ENCODE peak calls at places on chromosomes 5 and 9, in five cellular contexts. S, L, K, H and B are unnamed samples. For H3K4me1 and H3K36me3, the result is how much of the 10 kb centered on the place peaks cover.

GRCh38 chr9:34546102-34546833 is 23.5 kb upstream of the ENHO start:
- DNase-seq in L (no peak), H (no peak), S (no peak), K (no peak), B (no peak)

GRCh38 chr5:144566747-144567415 is 396.2 kb downstream of the KCTD16 start:
- DNase-seq in K (no peak), L (no peak), S (no peak), H (no peak), B (no peak)

GRCh38 chr9:109914280-109915027 is 134.5 kb downstream of the PALM2AKAP2 start:
- DNase-seq in H (no peak), K (no peak), S (no peak), L (no peak), B (no peak)

GRCh38 chr5:132096904-132097303 is 23.3 kb downstream of the CSF2 start:
- DNase-seq in L (no peak), S (no peak), K (no peak), H (no peak), B (no peak)

GRCh38 chr5:16665611-16666010 is 48.8 kb upstream of the RETREG1 start:
- DNase-seq in L (no peak), S (no peak), K (no peak), H (no peak), B (no peak)

GRCh38 chr5:141957367-141957993 is 522 bp downstream of the PCDH12 start:
- DNase-seq in K (no peak), H (peak), S (no peak), L (peak), B (no peak)

GRCh38 chr5:107449369-107449768 is 221.4 kb downstream of the EFNA5 start:
- DNase-seq in S (no peak), L (no peak), H (no peak), K (no peak), B (no peak)

GRCh38 chr9:22809371-22809770 is 362.7 kb downstream of the DMRTA1 start:
- DNase-seq in K (no peak), H (no peak), S (no peak), L (no peak), B (no peak)

GRCh38 chr5:132905938-132906337 is 32.5 kb downstream of the LEAP2 start:
- DNase-seq in S (no peak), H (peak), K (no peak), L (no peak), B (no peak)

GRCh38 chr5:150692276-150692675 is 8.6 kb downstream of the RBM22 start:
- DNase-seq in H (no peak), L (no peak), S (no peak), K (no peak), B (no peak)

GRCh38 chr5:135955525-135955924 is 742 bp upstream of the LECT2 start:
- DNase-seq in K (no peak), S (no peak), L (no peak), H (no peak), B (no peak)

GRCh38 chr5:123089572-123089970 is 530 bp downstream of the PRDM6 start:
- DNase-seq in S (no peak), K (no peak), L (no peak), H (peak), B (no peak)

GRCh38 chr9:21252727-21253547 is 13.1 kb upstream of the IFNA14 start:
- DNase-seq in K (no peak), S (no peak), L (no peak), H (peak), B (no peak)

GRCh38 chr5:106399381-106399780 is 1271.4 kb downstream of the EFNA5 start:
- DNase-seq in H (no peak), L (no peak), K (no peak), S (no peak), B (no peak)

GRCh38 chr5:2251751-2252150 is 369.0 kb upstream of the IRX4 start:
- DNase-seq in S (no peak), K (no peak), L (no peak), H (no peak), B (no peak)

GRCh38 chr5:96339862-96340261 is 93.2 kb downstream of the PCSK1 start:
- DNase-seq in S (no peak), H (no peak), L (no peak), K (no peak), B (no peak)

GRCh38 chr9:1117439-1117838 is 67.3 kb downstream of the DMRT2 start:
- DNase-seq in H (no peak), S (no peak), L (no peak), K (no peak), B (no peak)

GRCh38 chr9:124766815-124767554 is 4.1 kb downstream of the NR6A1 start:
- DNase-seq in L (no peak), S (no peak), K (no peak), H (no peak), B (no peak)

GRCh38 chr9:131281119-131281965 is 5.0 kb upstream of the FAM78A start:
- DNase-seq in L (peak), K (no peak), S (no peak), H (no peak), B (no peak)

GRCh38 chr5:153629027-153629426 is 138.6 kb downstream of the GRIA1 start:
- DNase-seq in L (no peak), S (no peak), K (no peak), H (peak), B (no peak)

GRCh38 chr9:92659601-92660000 is 10.3 kb downstream of the IPPK start:
- DNase-seq in L (no peak), S (no peak), H (no peak), K (no peak), B (no peak)

GRCh38 chr5:114361724-114362196 is at the start of gene KCNN2:
- DNase-seq in L (peak), H (no peak), S (peak), K (no peak), B (peak)

GRCh38 chr9:116027511-116027910 is 126.1 kb upstream of the PAPPA start:
- DNase-seq in S (no peak), K (no peak), H (no peak), L (no peak), B (no peak)

GRCh38 chr9:130499804-130500263 is 55.1 kb downstream of the ASS1 start:
- DNase-seq in L (peak), S (no peak), K (no peak), H (peak), B (peak)

GRCh38 chr9:89226076-89226475 is 47.5 kb upstream of the SHC3 start:
- DNase-seq in H (no peak), S (no peak), K (no peak), L (no peak), B (no peak)

GRCh38 chr5:28954074-28954473 is 1915.7 kb upstream of the CDH9 start:
- DNase-seq in H (no peak), K (no peak), L (no peak), S (no peak), B (no peak)

GRCh38 chr5:138491669-138492551 is 26.6 kb downstream of the EGR1 start:
- DNase-seq in K (peak), H (peak), L (peak), S (peak), B (peak)

GRCh38 chr9:19656704-19657103 is 132.1 kb downstream of the SLC24A2 start:
- DNase-seq in L (no peak), S (no peak), H (no peak), K (no peak), B (no peak)

GRCh38 chr9:105171076-105171475 is 73.4 kb upstream of the SLC44A1 start:
- DNase-seq in K (no peak), H (no peak), S (no peak), L (no peak), B (no peak)

GRCh38 chr5:176360894-176361436 is 599 bp downstream of the KIAA1191 start:
- DNase-seq in K (no peak), L (no peak), H (peak), S (no peak), B (peak)

GRCh38 chr9:130319944-130320696 is 54.6 kb downstream of the HMCN2 start:
- DNase-seq in S (no peak), K (no peak), L (no peak), H (no peak), B (no peak)

GRCh38 chr9:73423891-73424290 is 272.2 kb downstream of the ANXA1 start:
- DNase-seq in H (no peak), K (no peak), L (no peak), S (no peak), B (no peak)

GRCh38 chr5:142817961-142818431 is 47.8 kb downstream of the ARHGAP26 start:
- DNase-seq in H (no peak), S (no peak), L (peak), K (no peak), B (peak)

GRCh38 chr9:128034821-128035764 is 32.0 kb downstream of the NAIF1 start:
- DNase-seq in H (peak), L (peak), K (peak), S (peak), B (peak)

GRCh38 chr5:142837274-142837673 is 67.1 kb downstream of the ARHGAP26 start:
- DNase-seq in K (no peak), L (no peak), H (no peak), S (no peak), B (no peak)

GRCh38 chr9:35636135-35636876 is 14.4 kb downstream of the SIT1 start:
- DNase-seq in L (no peak), H (no peak), S (no peak), K (no peak), B (no peak)
- H3K4me1 ChIP-seq in L (under half), H (under half), S (under half), K (under half), B (under half)

DNA sequence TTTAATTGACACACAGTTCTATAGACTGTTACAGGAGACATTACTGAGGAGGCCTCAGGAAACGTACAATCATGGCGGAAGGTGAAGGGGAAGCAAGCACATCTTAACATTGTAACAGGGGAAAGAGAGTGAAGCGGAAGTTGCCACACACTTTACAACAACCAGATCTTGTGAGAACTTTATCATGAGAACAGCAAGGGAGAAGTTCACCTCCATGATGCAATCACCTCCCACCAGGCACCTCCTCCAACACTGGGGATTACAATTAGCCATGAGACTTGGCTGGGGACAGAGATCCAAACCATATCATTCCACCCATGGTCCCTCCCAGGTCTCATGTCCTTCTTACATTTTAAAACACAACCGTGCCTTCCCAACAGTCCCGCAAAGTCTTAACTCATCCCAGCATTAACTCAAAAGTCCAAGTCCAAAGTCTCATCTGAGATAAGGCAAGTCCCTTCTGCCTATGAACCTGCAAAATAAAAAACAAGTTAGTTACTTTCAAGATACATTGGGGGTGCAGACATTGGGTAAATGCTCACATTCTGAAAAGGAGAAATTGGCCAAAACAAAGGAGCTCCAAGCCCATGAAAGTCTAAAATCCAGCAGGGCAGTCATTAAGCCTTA is 138.3 kb downstream of the TMEM161B start:
- DNase-seq in H (no peak), L (no peak), K (no peak), S (no peak), B (no peak)
- H3K4me3 ChIP-seq in H (no peak), L (no peak), K (no peak), S (no peak), B (no peak)

DNA sequence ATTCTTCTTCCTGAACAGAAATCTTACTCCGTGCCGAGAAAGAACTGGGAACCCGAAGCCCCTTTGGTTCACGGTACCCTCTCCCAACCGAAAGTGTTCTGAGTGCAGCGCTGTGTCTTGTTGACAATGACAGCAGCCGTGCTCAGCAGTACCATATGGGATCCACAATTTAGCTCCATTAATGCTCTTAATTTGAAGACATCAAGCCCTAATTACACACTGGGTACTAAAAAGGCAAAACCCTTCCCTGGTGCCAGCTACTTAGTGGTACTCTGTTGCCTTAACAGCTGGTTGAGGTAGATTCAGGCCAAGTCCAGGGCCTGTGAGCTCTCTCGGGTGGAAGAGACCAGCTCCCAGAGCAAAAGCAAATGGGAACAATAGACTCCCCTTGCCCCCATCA is 24.5 kb downstream of the DDX31 start:
- DNase-seq in S (no peak), H (no peak), K (no peak), L (no peak), B (no peak)
- H3K36me3 ChIP-seq in S (half or more), H (half or more), K (half or more), L (under half), B (half or more)

DNA sequence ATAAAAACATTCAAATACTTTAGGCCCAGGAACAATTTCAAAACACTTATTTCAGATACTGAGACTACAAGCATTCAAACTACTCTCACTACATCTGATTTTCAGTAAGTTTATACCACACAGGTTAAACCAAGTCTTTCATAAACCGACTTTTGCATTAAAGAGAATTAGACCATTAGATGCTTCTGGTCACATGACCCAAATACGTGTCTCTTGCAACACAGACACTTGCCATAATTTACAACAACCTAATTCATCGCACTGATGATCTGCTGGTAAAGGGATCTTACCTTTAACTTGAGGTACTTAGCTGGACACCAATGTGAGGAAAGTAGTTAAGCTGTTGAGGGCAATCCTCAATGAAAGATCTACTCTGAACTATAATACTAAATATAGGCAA is 3.2 kb downstream of the HNRNPH1 start:
- DNase-seq in L (no peak), K (no peak), H (no peak), S (no peak), B (no peak)
- H3K4me1 ChIP-seq in L (under half), K (half or more), H (under half), S (under half), B (under half)

GRCh38 chr9:70260606-70261005 is 1.8 kb downstream of the SMC5 start:
- DNase-seq in L (no peak), K (no peak), H (no peak), S (no peak), B (no peak)

GRCh38 chr9:70262948-70263347 is 4.2 kb downstream of the SMC5 start:
- DNase-seq in K (no peak), L (no peak), H (no peak), S (no peak), B (no peak)

GRCh38 chr9:70262384-70262783 is 3.6 kb downstream of the SMC5 start:
- DNase-seq in K (no peak), L (no peak), H (no peak), S (no peak), B (no peak)

GRCh38 chr9:70260007-70260443 is 1.2 kb downstream of the SMC5 start:
- DNase-seq in H (no peak), L (no peak), S (no peak), K (no peak), B (no peak)

GRCh38 chr9:70261131-70261870 is 2.5 kb downstream of the SMC5 start:
- DNase-seq in H (no peak), K (no peak), L (no peak), S (no peak), B (no peak)
- H3K4me3 ChIP-seq in H (no peak), K (no peak), L (no peak), S (no peak), B (no peak)

GRCh38 chr9:137187386-137187785 is 974 bp downstream of the ANAPC2 start:
- DNase-seq in H (no peak), K (no peak), S (no peak), L (no peak), B (no peak)
- H3K36me3 ChIP-seq in H (under half), K (under half), S (half or more), L (under half), B (under half)

GRCh38 chr9:134283692-134284265 is 42.5 kb upstream of the RXRA start:
- DNase-seq in H (no peak), S (no peak), K (no peak), L (no peak), B (no peak)
- H3K4me1 ChIP-seq in H (under half), S (under half), K (under half), L (under half), B (under half)

DNA sequence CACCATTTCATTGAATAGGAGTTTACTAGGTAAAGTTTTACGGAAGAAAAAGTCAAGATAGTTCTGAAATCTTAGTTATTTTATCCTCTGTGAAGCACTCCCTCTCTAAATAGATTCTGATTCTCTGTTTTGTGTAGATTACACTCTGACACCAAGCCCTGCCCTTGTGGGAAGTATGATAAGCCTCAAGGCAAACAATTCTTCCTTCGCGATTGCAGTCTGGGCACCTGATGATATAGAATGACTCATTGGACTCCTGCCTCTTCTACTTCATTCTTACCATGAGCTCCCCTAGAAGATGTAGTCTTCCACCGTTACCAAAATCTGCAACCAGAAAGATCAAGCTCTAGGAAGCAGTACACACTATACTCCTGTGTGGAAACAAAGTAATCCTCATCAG is 626.9 kb upstream of the PTGER4 start:
- DNase-seq in L (no peak), K (no peak), S (no peak), H (no peak), B (no peak)
- H3K4me3 ChIP-seq in L (no peak), K (no peak), S (no peak), H (no peak), B (no peak)